ENCODE peak calls at places on chromosomes 1 and 21, in nine cellular contexts. K is transverse colon, Y is body of pancreas, N is ovary, Z is A549, J is thyroid gland, F is sigmoid colon, L is lower leg skin, I is suprapubic skin. W is an unnamed sample.
A peak's percentile ranks its signal among the peaks of the same experiment; 100 is the strongest.

GRCh38 chr1:181208076-181208475 is 119.6 kb downstream of the IER5 start:
- DNase-seq in K (no peak), Z (no peak), Y (no peak), J (no peak), F (no peak), N (no peak), L (peak; percentile 49), I (no peak), W (no peak)

GRCh38 chr21:35811115-35811806 is 249.1 kb downstream of the SETD4 start:
- DNase-seq in J (no peak), Z (no peak), K (no peak), Y (no peak), L (no peak), N (no peak), F (no peak), I (no peak), W (no peak)

GRCh38 chr1:175839678-175840669 is 96.6 kb upstream of the TNR start:
- DNase-seq in F (no peak), Y (no peak), N (no peak), L (no peak), J (no peak), K (peak; percentile 42), I (no peak), Z (no peak), W (no peak)

GRCh38 chr1:31880957-31881697 is 57.0 kb downstream of the PTP4A2 start:
- DNase-seq in N (no peak), I (no peak), J (no peak), L (no peak), F (no peak), K (no peak), Y (no peak), Z (no peak), W (no peak)

GRCh38 chr1:214993419-214993818 is 89.1 kb upstream of the KCNK2 start:
- DNase-seq in N (no peak), L (no peak), F (no peak), J (no peak), Y (no peak), Z (no peak), I (no peak), K (no peak), W (no peak)

GRCh38 chr1:43366601-43367025 is 1.2 kb downstream of the ELOVL1 start:
- DNase-seq in Y (no peak), I (no peak), K (no peak), J (peak; percentile 31), L (no peak), Z (no peak), F (no peak), N (no peak), W (no peak)

GRCh38 chr1:167650266-167651160 is 20.5 kb downstream of the RCSD1 start:
- DNase-seq in F (no peak), I (no peak), L (peak; percentile 78), J (no peak), Z (no peak), K (no peak), Y (no peak), N (no peak), W (no peak)

GRCh38 chr1:89808429-89809117 is 12.3 kb upstream of the LRRC8D start:
- DNase-seq in F (no peak), J (no peak), I (no peak), N (no peak), Z (no peak), K (no peak), L (no peak), Y (no peak), W (no peak)

GRCh38 chr21:17577701-17578100 is 35.0 kb downstream of the BTG3 start:
- DNase-seq in K (no peak), J (no peak), F (no peak), Z (no peak), I (no peak), L (no peak), N (no peak), Y (no peak), W (no peak)

GRCh38 chr1:67134692-67135091 is at the start of gene C1orf141:
- DNase-seq in Z (no peak), J (peak; percentile 30), L (no peak), F (no peak), I (no peak), K (no peak), Y (peak; percentile 55), N (peak; percentile 41), W (peak; percentile 64)

GRCh38 chr1:66446261-66447001 is 87.5 kb upstream of the SGIP1 start:
- DNase-seq in J (no peak), Z (peak; percentile 25), I (no peak), K (no peak), L (no peak), N (no peak), F (no peak), Y (peak; percentile 9), W (peak; percentile 52)

GRCh38 chr1:57307382-57307781 is 116.5 kb downstream of the DAB1 start:
- DNase-seq in K (peak; percentile 26), J (peak; percentile 2), Z (no peak), Y (no peak), N (no peak), F (no peak), L (no peak), I (no peak), W (no peak)

GRCh38 chr1:25737151-25737550 is 62.8 kb upstream of the SELENON start:
- DNase-seq in N (peak; percentile 38), Y (peak; percentile 30), L (no peak), Z (no peak), I (no peak), K (no peak), J (peak; percentile 98), F (peak; percentile 68), W (no peak)

GRCh38 chr21:37208056-37208705 is 59.0 kb downstream of the VPS26C start:
- DNase-seq in N (no peak), L (peak; percentile 91), I (no peak), Z (no peak), F (no peak), Y (peak; percentile 54), J (peak; percentile 76), K (peak; percentile 51), W (peak; percentile 22)

GRCh38 chr1:59052194-59052593 is 244.7 kb upstream of the FGGY start:
- DNase-seq in N (no peak), I (no peak), K (no peak), Y (peak; percentile 84), Z (no peak), J (no peak), L (no peak), F (no peak), W (no peak)

GRCh38 chr1:20640183-20640597 is 6.9 kb downstream of the PINK1 start:
- DNase-seq in F (no peak), K (peak; percentile 61), L (no peak), Z (peak; percentile 54), Y (peak; percentile 50), J (peak; percentile 18), N (no peak), I (no peak), W (peak; percentile 66)

GRCh38 chr1:40096646-40096976 is 441 bp downstream of the PPT1 start:
- DNase-seq in I (no peak), J (no peak), Y (no peak), F (no peak), Z (no peak), N (no peak), L (no peak), K (peak; percentile 12), W (no peak)

GRCh38 chr1:40092241-40092640 is 4.8 kb downstream of the PPT1 start:
- DNase-seq in Z (no peak), N (no peak), Y (no peak), F (no peak), J (no peak), L (no peak), K (no peak), I (no peak), W (no peak)

GRCh38 chr1:40094481-40095110 is 2.5 kb downstream of the PPT1 start:
- DNase-seq in F (no peak), J (no peak), I (no peak), N (no peak), L (no peak), Y (no peak), K (no peak), Z (no peak), W (no peak)

GRCh38 chr1:40092811-40093617 is 4.0 kb downstream of the PPT1 start:
- DNase-seq in Z (no peak), Y (no peak), I (no peak), J (no peak), N (no peak), L (no peak), F (no peak), K (no peak), W (no peak)

GRCh38 chr1:40096977-40097782 is at the start of gene PPT1:
- DNase-seq in F (peak; percentile 86), I (peak; percentile 78), N (peak; percentile 82), Z (peak; percentile 72), K (peak; percentile 82), Y (peak; percentile 84), L (peak; percentile 96), J (peak; percentile 76), W (peak; percentile 83)
- TF ChIP-seq POLR2A in F (no peak), I (no peak), N (no peak), Z (peak; percentile 77), K (peak; percentile 19), Y (peak; percentile 55), L (no peak), J (peak; percentile 70), W (peak; percentile 65)

GRCh38 chr1:150567341-150567716 is 12.1 kb downstream of the MCL1 start:
- DNase-seq in F (no peak), Y (no peak), K (peak; percentile 40), I (peak; percentile 44), Z (no peak), N (no peak), L (no peak), J (no peak), W (peak; percentile 62)
- TF ChIP-seq POLR2A in F (no peak), Y (no peak), K (peak; percentile 6), I (no peak), Z (no peak), N (no peak), L (no peak), J (peak; percentile 68), W (no peak)

DNA sequence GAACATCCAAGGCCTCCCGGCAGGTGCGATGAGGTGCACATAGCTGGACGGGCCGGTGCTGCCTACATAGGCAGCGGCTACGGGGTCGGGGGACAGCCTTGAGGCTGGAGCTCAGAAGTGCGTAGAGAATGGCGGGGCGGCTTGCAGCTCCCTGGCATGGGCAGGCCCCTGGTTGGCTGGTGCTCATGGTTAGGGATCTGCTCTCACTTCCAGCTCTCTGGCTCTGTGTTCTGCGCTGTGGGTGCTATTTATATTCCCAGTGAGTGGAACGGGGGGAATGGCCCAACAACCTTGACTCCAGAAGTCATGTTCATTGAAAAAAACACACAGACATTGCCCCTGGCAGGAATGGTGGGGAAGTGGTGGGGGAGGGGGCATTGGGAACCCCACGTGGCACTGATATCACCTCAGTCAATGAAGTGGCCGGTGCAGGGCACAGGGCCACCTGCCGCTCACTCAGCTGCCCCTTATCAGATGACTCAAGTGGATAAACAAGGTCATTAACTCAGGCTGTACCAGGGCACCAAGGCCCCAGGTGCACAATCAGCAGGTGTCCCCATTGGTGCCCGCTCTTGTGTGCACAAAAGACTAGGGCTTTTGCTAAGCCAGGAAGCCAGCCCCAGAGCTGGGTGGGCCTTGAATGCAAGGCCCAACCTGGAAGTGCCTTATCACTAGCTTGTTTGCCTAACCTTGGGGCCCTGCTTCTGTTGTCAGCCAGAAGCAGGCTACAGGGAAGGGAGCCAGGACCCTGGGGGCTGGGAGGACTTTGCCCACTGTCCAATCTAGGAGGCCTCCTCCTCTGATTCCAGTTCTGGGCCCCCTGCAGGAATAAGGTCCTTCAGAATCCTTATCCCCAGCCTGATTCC is at the start of gene NR0B2:
- DNase-seq in L (no peak), J (peak; percentile 83), Y (peak; percentile 99), F (no peak), Z (no peak), I (no peak), K (peak; percentile 82), N (no peak), W (peak; percentile 77)
- TF ChIP-seq POLR2A in L (no peak), J (no peak), Y (peak; percentile 99), F (no peak), Z (no peak), I (no peak), K (peak; percentile 33), N (no peak), W (no peak)

GRCh38 chr1:11012260-11013159 is at the start of gene TARDBP:
- DNase-seq in J (peak; percentile 87), F (peak; percentile 93), Z (peak; percentile 84), L (peak; percentile 98), N (peak; percentile 93), Y (peak; percentile 89), I (peak; percentile 89), K (peak; percentile 91), W (peak; percentile 97)
- TF ChIP-seq POLR2A in J (peak; percentile 95), F (peak; percentile 96), Z (peak; percentile 68), L (no peak), N (peak; percentile 93), Y (peak; percentile 96), I (peak; percentile 85), K (peak; percentile 96), W (peak; percentile 96)